ENCODE peak calls at places on chromosomes 13 and 19, in eight cellular contexts. O is GM12878, G is transverse colon, C is sigmoid colon, L is stomach, U is HepG2, E is suprapubic skin, Q is H1. T is an unnamed sample.

GRCh38 chr13:102399791-102400618 is 1.8 kb downstream of the FGF14 start:
- DNase-seq in G (peak), O (no peak), L (no peak), E (peak), Q (no peak), C (peak), U (no peak), T (peak)

GRCh38 chr13:45219938-45220375 is 19.1 kb upstream of the KCTD4 start:
- DNase-seq in C (no peak), G (no peak), Q (no peak), E (no peak), U (no peak), O (no peak), L (no peak), T (no peak)

GRCh38 chr19:805600-806550 is 8.6 kb downstream of the PTBP1 start:
- DNase-seq in C (no peak), E (no peak), U (no peak), O (no peak), L (no peak), G (no peak), Q (no peak), T (peak)

GRCh38 chr19:16605552-16605951 is 22.5 kb downstream of the MED26 start:
- DNase-seq in G (no peak), E (no peak), O (no peak), U (no peak), L (no peak), C (peak), Q (no peak), T (peak)

GRCh38 chr19:36331353-36332228 is 47.4 kb downstream of the ZFP14 start:
- DNase-seq in G (peak), O (peak), U (no peak), L (peak), E (peak), Q (peak), C (peak), T (peak)

GRCh38 chr13:39538826-39539555 is 64.0 kb downstream of the LHFPL6 start:
- DNase-seq in C (no peak), E (no peak), O (no peak), Q (no peak), L (no peak), G (no peak), U (no peak), T (no peak)

GRCh38 chr19:18931316-18932162 is 9.5 kb downstream of the HOMER3 start:
- DNase-seq in Q (no peak), L (no peak), U (no peak), G (no peak), C (no peak), E (no peak), O (no peak), T (no peak)

GRCh38 chr13:104648291-104648690 is 1582.1 kb upstream of the SLC10A2 start:
- DNase-seq in O (no peak), U (no peak), Q (no peak), C (no peak), E (no peak), G (no peak), L (no peak), T (no peak)

GRCh38 chr19:16604615-16605014 is 23.4 kb downstream of the MED26 start:
- DNase-seq in G (no peak), U (no peak), C (no peak), Q (no peak), L (no peak), E (no peak), O (no peak), T (no peak)

GRCh38 chr19:18308051-18308947 is 14.6 kb downstream of the LSM4 start:
- DNase-seq in U (no peak), E (no peak), O (no peak), C (no peak), L (no peak), Q (no peak), G (no peak), T (peak)

GRCh38 chr13:78602561-78603239 is 652 bp downstream of the POU4F1 start:
- DNase-seq in G (no peak), Q (no peak), U (no peak), E (no peak), L (no peak), O (no peak), C (no peak), T (no peak)

GRCh38 chr13:110316196-110316595 is 9.1 kb downstream of the COL4A2 start:
- DNase-seq in G (no peak), C (peak), O (no peak), U (no peak), Q (no peak), E (no peak), L (no peak), T (no peak)
- TF ChIP-seq POLR2AphosphoS5 in G (peak), C (no peak), O (no peak), U (no peak), Q (no peak), E (no peak), L (no peak), T (no peak)

GRCh38 chr13:113318956-113319355 is 21.9 kb downstream of the LAMP1 start:
- DNase-seq in U (no peak), L (no peak), Q (no peak), C (peak), E (no peak), O (no peak), G (no peak), T (no peak)
- TF ChIP-seq EP300 in U (no peak), L (no peak), Q (no peak), C (no peak), E (no peak), O (no peak), G (no peak), T (no peak)

GRCh38 chr19:27792576-27793127 is 1420.3 kb downstream of the UQCRFS1 start:
- DNase-seq in Q (no peak), E (no peak), C (no peak), L (no peak), O (no peak), U (no peak), G (no peak), T (no peak)

GRCh38 chr19:27794444-27795042 is 1418.4 kb downstream of the UQCRFS1 start:
- DNase-seq in O (no peak), E (no peak), G (no peak), U (peak), C (no peak), Q (no peak), L (no peak), T (no peak)

GRCh38 chr19:27793644-27794443 is 1419.1 kb downstream of the UQCRFS1 start:
- DNase-seq in E (peak), O (peak), U (peak), G (peak), Q (peak), L (peak), C (peak), T (peak)

GRCh38 chr19:27795369-27795768 is 1417.6 kb downstream of the UQCRFS1 start:
- DNase-seq in C (no peak), G (no peak), U (no peak), E (no peak), O (no peak), Q (no peak), L (no peak), T (no peak)

GRCh38 chr19:27793128-27793643 is 1419.8 kb downstream of the UQCRFS1 start:
- DNase-seq in E (peak), C (peak), O (peak), Q (peak), U (peak), G (peak), L (peak), T (peak)
- TF ChIP-seq POLR2AphosphoS5 in E (no peak), C (no peak), O (no peak), Q (no peak), U (peak), G (no peak), L (no peak), T (peak)

GRCh38 chr19:33519416-33519815 is 2.2 kb downstream of the PEPD start:
- DNase-seq in E (no peak), L (no peak), O (no peak), G (no peak), U (no peak), Q (no peak), C (no peak), T (no peak)

GRCh38 chr19:33520048-33520643 is 1.4 kb downstream of the PEPD start:
- DNase-seq in E (no peak), G (no peak), L (no peak), U (peak), O (no peak), C (no peak), Q (no peak), T (no peak)

GRCh38 chr19:33520844-33521479 is 629 bp downstream of the PEPD start:
- DNase-seq in U (peak), G (peak), C (no peak), E (no peak), L (no peak), O (no peak), Q (no peak), T (no peak)

GRCh38 chr19:33522371-33522662 is 726 bp upstream of the PEPD start:
- DNase-seq in E (no peak), Q (no peak), G (no peak), L (no peak), O (no peak), C (no peak), U (no peak), T (no peak)

DNA sequence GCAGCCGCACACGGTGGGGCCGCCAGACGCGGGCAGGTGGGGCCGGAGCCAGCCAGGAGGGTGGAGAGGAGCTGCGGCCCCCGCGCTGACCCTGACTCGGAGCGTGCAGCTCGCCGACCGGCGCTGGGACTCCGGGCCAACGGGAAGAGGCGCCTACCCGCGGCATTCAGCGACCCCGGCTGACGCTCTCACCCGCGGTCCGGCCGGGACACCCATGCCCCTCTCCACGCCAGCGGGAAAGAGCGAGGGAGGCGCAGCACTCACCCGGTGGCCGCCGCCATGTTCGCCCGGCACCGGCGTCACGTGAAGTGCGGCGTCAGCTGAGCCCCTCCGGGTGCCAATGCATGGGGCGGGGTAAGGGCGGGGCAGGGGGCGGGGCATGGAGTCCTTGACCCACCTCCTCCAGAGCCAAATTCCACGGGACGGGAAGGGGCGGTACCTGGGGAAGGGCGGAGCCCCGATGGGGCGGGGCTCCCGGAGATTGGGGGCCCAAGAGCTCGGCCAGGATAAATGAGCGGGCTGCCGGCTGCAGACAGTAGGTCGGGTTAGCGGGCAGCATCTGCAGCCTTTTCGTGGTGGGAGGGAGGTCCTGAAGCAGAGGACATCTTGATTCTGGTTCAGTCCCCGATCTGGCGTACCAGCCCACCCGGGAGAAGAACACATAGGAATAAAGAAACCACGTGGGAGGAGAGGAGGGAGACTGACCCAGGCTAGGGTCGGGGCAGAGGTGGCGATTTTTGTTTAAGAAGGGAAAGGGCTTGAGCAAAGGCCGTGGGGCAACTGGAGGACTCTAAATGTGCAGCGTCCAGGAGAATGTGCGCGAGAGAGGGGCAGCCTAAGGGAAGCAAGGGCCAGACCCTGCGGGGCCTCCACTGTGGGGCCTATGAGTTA is at the start of gene PEPD:
- DNase-seq in G (peak), L (peak), U (peak), C (peak), O (peak), Q (peak), E (peak), T (peak)
- TF ChIP-seq EP300 in G (no peak), L (no peak), U (no peak), C (no peak), O (no peak), Q (no peak), E (no peak), T (no peak)

GRCh38 chr19:3057275-3057714 is 5.0 kb downstream of the TLE5 start:
- DNase-seq in L (peak), O (no peak), Q (no peak), G (peak), E (peak), C (peak), U (no peak), T (no peak)
- TF ChIP-seq POLR2AphosphoS5 in L (peak), O (peak), Q (no peak), G (peak), E (peak), C (peak), U (no peak), T (no peak)

GRCh38 chr13:73060251-73061160 is 1.7 kb downstream of the KLF5 start:
- DNase-seq in U (no peak), C (no peak), O (no peak), L (no peak), Q (no peak), G (no peak), E (no peak), T (peak)
- TF ChIP-seq EP300 in U (no peak), C (no peak), O (no peak), L (no peak), Q (no peak), G (no peak), E (no peak), T (no peak)

GRCh38 chr13:96817336-96817941 is 176.8 kb downstream of the OXGR1 start:
- DNase-seq in G (no peak), U (peak), O (no peak), E (no peak), L (no peak), C (no peak), Q (no peak), T (peak)

GRCh38 chr13:96819375-96819774 is 174.9 kb downstream of the OXGR1 start:
- DNase-seq in O (no peak), Q (no peak), L (no peak), U (no peak), G (no peak), C (no peak), E (no peak), T (no peak)

GRCh38 chr13:96821381-96821780 is 172.9 kb downstream of the OXGR1 start:
- DNase-seq in L (no peak), E (no peak), O (no peak), C (no peak), G (no peak), U (no peak), Q (no peak), T (no peak)

GRCh38 chr13:96816874-96817273 is 177.4 kb downstream of the OXGR1 start:
- DNase-seq in E (no peak), Q (no peak), O (no peak), C (no peak), U (no peak), L (no peak), G (no peak), T (no peak)

DNA sequence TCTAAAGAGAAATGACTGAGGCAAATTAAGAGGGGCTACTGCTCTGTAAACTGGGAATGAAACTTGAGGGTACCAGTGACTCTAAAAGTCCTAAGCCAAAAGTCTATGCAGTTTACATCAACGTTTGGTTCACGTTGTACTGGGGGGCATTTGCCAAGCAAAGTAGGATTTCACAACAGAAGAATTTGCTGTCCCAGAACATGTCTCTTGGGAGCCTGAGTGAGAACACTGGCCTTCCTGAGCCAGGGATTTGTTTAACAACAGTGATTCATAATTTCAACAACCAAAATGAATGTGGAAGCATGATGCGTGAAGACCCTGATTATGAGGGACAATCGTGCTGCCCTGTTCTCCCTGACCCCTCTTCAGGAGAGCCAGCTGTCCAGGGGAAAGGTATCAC is 178.0 kb downstream of the OXGR1 start:
- DNase-seq in U (no peak), Q (no peak), E (no peak), G (no peak), O (no peak), L (no peak), C (no peak), T (no peak)
- TF ChIP-seq POLR2AphosphoS5 in U (no peak), Q (no peak), E (peak), G (no peak), O (no peak), L (peak), C (no peak), T (no peak)